ENCODE peak calls at places on chromosome 14, in ten cellular contexts. F is endothelial cell of umbilical vein, J is neural crest cell, N is glutamatergic neuron, G is cardiac fibroblast, M is endothelial cell, Z is psoas muscle, I is RWPE1, Q is HFF-Myc, A is HepG2. V is an unnamed sample.

GRCh38 chr14:54828031-54828430 is 74.6 kb downstream of the GCH1 start:
- DNase-seq in I (no peak), Q (no peak), J (no peak), F (no peak), N (no peak), Z (no peak), G (no peak), A (no peak), M (no peak), V (no peak)

GRCh38 chr14:75431827-75432226 is 4.0 kb downstream of the JDP2 start:
- DNase-seq in A (no peak), F (no peak), I (no peak), M (no peak), Z (no peak), G (no peak), J (no peak), N (no peak), Q (no peak), V (no peak)

GRCh38 chr14:69154779-69155178 is 1.9 kb upstream of the DCAF5 start:
- DNase-seq in M (no peak), Q (no peak), A (peak; percentile 73), J (peak; percentile 5), F (peak; percentile 24), G (peak; percentile 14), I (no peak), N (no peak), Z (no peak), V (no peak)

GRCh38 chr14:94671870-94672444 is 59.8 kb downstream of the SERPINA3 start:
- DNase-seq in Z (no peak), F (no peak), I (no peak), A (peak; percentile 53), J (no peak), N (no peak), Q (no peak), M (no peak), G (peak; percentile 34), V (no peak)

GRCh38 chr14:51261151-51261550 is 21.1 kb downstream of the TMX1 start:
- DNase-seq in I (no peak), A (no peak), F (no peak), Z (no peak), G (no peak), N (no peak), J (no peak), Q (no peak), M (no peak), V (no peak)

GRCh38 chr14:91387135-91387849 is 30.3 kb downstream of the CCDC88C start:
- DNase-seq in N (peak; percentile 63), I (no peak), G (peak; percentile 11), Q (no peak), M (no peak), A (no peak), F (no peak), Z (peak; percentile 26), J (no peak), V (no peak)

GRCh38 chr14:26448181-26448855 is 149.5 kb downstream of the NOVA1 start:
- DNase-seq in F (no peak), M (no peak), Z (no peak), N (no peak), I (no peak), J (no peak), A (no peak), Q (no peak), G (no peak), V (no peak)

GRCh38 chr14:103629503-103630121 is 601 bp downstream of the KLC1 start:
- DNase-seq in M (peak; percentile 52), J (peak; percentile 47), A (no peak), F (no peak), Q (no peak), G (peak; percentile 20), N (peak; percentile 81), Z (peak; percentile 80), I (peak; percentile 38), V (peak; percentile 81)

GRCh38 chr14:26702721-26703250 is 105.0 kb upstream of the NOVA1 start:
- DNase-seq in M (no peak), Z (no peak), Q (no peak), G (peak; percentile 38), F (no peak), N (no peak), J (no peak), I (no peak), A (no peak), V (no peak)

GRCh38 chr14:53444677-53445312 is 291.7 kb upstream of the DDHD1 start:
- DNase-seq in J (no peak), I (no peak), M (no peak), F (no peak), G (no peak), Z (no peak), Q (no peak), A (peak; percentile 18), N (no peak), V (no peak)

DNA sequence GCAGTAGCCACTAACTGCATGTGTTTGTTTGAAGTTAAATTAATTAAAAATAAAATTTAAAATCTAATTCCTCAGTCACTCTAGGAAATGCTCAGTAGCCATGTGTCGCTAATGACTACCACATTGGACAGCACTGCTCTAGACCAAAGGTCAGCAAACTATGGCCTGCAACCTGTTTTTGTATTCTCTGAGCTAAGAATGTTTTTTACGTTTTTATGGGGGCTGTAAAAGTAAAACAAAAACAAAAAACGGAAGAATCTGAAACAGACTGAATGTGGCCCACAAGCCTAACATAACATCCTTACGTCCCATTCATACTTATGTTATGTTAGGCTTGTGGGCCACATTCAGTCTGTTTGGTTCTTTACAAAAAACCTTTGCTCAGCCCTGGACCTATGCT is 57.8 kb downstream of the LIN52 start:
- DNase-seq in I (no peak), Z (no peak), F (peak; percentile 35), Q (peak; percentile 5), M (no peak), N (no peak), G (no peak), J (no peak), A (no peak), V (no peak)
- TF ChIP-seq CTCF in I (no peak), Z (no peak), F (no peak), Q (no peak), M (no peak), N (no peak), G (no peak), J (no peak), A (no peak), V (no peak)

DNA sequence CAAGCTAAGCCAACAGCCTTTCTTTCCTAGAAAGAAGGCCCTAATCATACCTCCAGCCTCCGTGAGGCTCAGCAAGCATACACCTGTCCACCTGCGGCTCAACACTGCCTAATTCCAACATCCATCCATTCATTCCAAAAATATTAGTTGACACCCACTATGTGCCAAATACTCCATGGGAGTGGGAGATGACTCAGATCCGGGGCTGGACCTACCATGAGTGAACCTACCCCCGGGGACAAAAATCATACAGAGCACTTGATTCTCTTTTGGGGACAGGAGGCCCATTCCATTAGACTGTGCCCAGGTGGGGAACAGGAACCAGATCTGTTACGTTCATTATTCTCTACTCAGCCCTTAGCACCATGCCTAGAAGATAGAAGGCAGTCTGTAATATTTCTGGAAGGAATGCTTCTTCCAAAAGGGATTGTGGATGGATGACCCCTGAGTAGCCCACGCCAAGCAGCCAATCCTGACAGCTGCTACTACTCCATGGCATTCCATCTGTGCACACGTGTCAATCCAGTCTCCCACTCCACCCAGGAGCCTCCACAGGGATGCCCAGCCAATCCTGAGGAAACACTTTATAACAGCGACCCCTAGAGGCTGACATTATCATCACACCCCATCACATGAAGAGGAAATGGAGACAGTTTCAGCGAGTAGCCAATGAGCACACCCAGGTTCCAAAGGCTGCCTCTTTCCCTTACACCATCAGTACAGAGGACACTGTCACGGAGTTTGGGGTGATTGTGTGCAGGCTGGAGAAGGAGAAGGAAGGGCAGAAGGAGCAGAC is 170.7 kb downstream of the ESRRB start:
- DNase-seq in I (peak; percentile 39), Z (no peak), J (peak; percentile 43), G (no peak), N (peak; percentile 51), M (peak; percentile 75), A (peak; percentile 25), F (peak; percentile 19), Q (peak; percentile 3), V (peak; percentile 62)
- TF ChIP-seq CTCF in I (peak; percentile 37), Z (peak; percentile 40), J (peak; percentile 73), G (peak; percentile 24), N (peak; percentile 95), M (peak; percentile 99), A (peak; percentile 75), F (peak; percentile 44), Q (peak; percentile 62), V (peak; percentile 36)

DNA sequence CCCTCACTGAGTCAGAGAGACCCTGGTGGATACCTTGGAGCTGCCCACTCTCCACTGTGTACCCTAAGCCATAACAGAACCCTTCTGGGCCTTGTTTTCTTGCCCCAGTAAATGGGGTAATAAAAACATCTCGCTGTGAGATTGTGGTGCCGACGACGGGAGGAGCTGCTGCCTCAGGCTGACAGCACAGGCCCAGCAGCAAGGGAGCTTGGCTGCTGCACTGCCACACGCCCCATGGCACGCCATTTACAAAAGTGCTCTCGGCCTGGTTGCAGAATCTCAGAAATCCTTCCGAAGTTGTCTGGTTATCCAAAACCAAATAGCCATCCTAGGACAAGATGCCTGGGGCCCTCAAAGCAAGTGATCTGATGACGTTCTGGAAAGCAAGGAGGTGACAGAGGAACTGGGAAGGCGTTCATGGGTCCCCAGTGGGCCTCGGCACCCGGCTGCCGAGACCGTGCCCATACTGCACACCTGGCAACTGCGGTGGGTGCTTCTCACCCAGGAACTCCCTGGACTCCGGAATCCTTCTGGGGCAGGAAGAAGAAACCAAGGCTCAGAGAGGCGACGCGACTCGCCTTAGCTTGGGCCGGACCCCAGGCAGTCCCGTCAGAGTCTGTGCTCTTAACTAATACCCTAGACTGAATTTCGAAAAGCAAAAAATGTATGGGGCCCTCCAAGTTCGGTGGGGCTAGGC is 26.7 kb downstream of the CHGA start:
- DNase-seq in Q (no peak), Z (no peak), A (no peak), M (no peak), N (no peak), J (no peak), F (no peak), I (no peak), G (no peak), V (no peak)
- TF ChIP-seq CTCF in Q (no peak), Z (no peak), A (no peak), M (no peak), N (no peak), J (no peak), F (no peak), I (no peak), G (no peak), V (no peak)

DNA sequence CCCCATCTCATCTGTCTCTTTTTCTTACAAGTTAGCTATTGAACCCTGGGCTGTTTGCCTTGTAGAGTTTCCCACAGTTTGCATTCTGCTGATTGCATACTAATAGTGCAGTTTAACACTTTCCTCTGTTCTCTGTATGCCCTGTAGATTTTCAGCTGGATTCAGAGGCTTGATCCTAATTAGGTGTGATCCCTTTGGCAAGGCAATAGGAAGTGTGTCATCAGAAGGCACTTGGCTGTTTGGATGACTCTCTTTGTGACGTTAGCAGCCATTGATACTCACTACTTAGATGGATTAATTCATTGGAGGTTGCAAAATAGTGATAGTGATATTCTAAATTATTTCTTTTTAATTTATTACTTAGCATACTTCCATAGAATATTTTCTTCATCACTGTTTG is 33.6 kb downstream of the FUT8 start:
- DNase-seq in G (peak; percentile 48), N (no peak), J (no peak), A (no peak), Z (no peak), M (no peak), F (peak; percentile 47), Q (peak; percentile 29), I (no peak), V (no peak)
- TF ChIP-seq CTCF in G (no peak), N (no peak), J (no peak), A (no peak), Z (no peak), M (no peak), F (no peak), Q (no peak), I (no peak), V (no peak)

V was measured in GM13976.